ENCODE peak calls at places on chromosome 20, in four cellular contexts. B, T, I and V are unnamed samples.

GRCh38 chr20:48760403-48760889 is 67.4 kb downstream of the PREX1 start:
- DNase-seq in I (no peak), T (no peak), B (no peak), V (no peak)

GRCh38 chr20:60221593-60221992 is 263.4 kb downstream of the CDH26 start:
- DNase-seq in B (no peak), T (no peak), I (no peak), V (no peak)

GRCh38 chr20:8790442-8791074 is 278.3 kb upstream of the PLCB4 start:
- DNase-seq in B (peak), I (no peak), T (peak), V (no peak)

GRCh38 chr20:62977613-62978558 is 25.4 kb downstream of the SLC17A9 start:
- DNase-seq in I (no peak), T (peak), B (no peak), V (no peak)

GRCh38 chr20:38706482-38706881 is 17.8 kb upstream of the SLC32A1 start:
- DNase-seq in I (no peak), B (no peak), T (no peak), V (no peak)

GRCh38 chr20:45070932-45071632 is 29.8 kb downstream of the KCNS1 start:
- DNase-seq in I (peak), B (no peak), T (no peak), V (no peak)

GRCh38 chr20:35826361-35826760 is 54.5 kb downstream of the PHF20 start:
- DNase-seq in B (no peak), T (no peak), I (no peak), V (no peak)

GRCh38 chr20:63387917-63388316 is 26.8 kb upstream of the CHRNA4 start:
- DNase-seq in T (no peak), B (no peak), I (no peak), V (no peak)

GRCh38 chr20:10328897-10329255 is 105.1 kb downstream of the MKKS start:
- DNase-seq in I (no peak), T (no peak), B (no peak), V (no peak)

GRCh38 chr20:19531446-19531845 is 226.6 kb upstream of the RIN2 start:
- DNase-seq in I (no peak), T (no peak), B (no peak), V (no peak)

GRCh38 chr20:5688431-5688972 is 61.7 kb upstream of the SHLD1 start:
- DNase-seq in I (no peak), B (no peak), T (no peak), V (no peak)

GRCh38 chr20:14991023-14991422 is 653.6 kb upstream of the FLRT3 start:
- DNase-seq in T (no peak), I (peak), B (no peak), V (no peak)

GRCh38 chr20:36572701-36573102 is 695 bp upstream of the TGIF2 start:
- DNase-seq in I (no peak), B (no peak), T (peak), V (no peak)

GRCh38 chr20:37389844-37390275 is 43.9 kb downstream of the SRC start:
- DNase-seq in T (no peak), B (no peak), I (no peak), V (no peak)

GRCh38 chr20:51899674-51900073 is 97.4 kb upstream of the SALL4 start:
- DNase-seq in I (no peak), T (no peak), B (no peak), V (no peak)

GRCh38 chr20:37423545-37423944 is 77.6 kb downstream of the SRC start:
- DNase-seq in I (no peak), T (no peak), B (no peak), V (no peak)

GRCh38 chr20:45818239-45818638 is 5.8 kb downstream of the UBE2C start:
- DNase-seq in T (no peak), B (no peak), I (no peak), V (no peak)

GRCh38 chr20:59385461-59385860 is 85.0 kb downstream of the EDN3 start:
- DNase-seq in B (no peak), I (no peak), T (no peak), V (no peak)

GRCh38 chr20:34581341-34582189 is 23.0 kb downstream of the MAP1LC3A start:
- DNase-seq in I (peak), B (no peak), T (no peak), V (no peak)

GRCh38 chr20:56373942-56374341 is 15.2 kb downstream of the FAM210B start:
- DNase-seq in T (no peak), B (no peak), I (peak), V (peak)

GRCh38 chr20:47295921-47296426 is 60.5 kb downstream of the ZMYND8 start:
- DNase-seq in T (peak), B (no peak), I (no peak), V (no peak)

GRCh38 chr20:22370137-22370536 is 214.2 kb downstream of the FOXA2 start:
- DNase-seq in T (no peak), B (no peak), I (no peak), V (no peak)

GRCh38 chr20:22374678-22375590 is 209.4 kb downstream of the FOXA2 start:
- DNase-seq in I (no peak), T (no peak), B (no peak), V (no peak)

GRCh38 chr20:22374066-22374465 is 210.3 kb downstream of the FOXA2 start:
- DNase-seq in T (no peak), I (no peak), B (no peak), V (no peak)

GRCh38 chr20:22371843-22372242 is 212.5 kb downstream of the FOXA2 start:
- DNase-seq in I (no peak), B (no peak), T (no peak), V (no peak)

DNA sequence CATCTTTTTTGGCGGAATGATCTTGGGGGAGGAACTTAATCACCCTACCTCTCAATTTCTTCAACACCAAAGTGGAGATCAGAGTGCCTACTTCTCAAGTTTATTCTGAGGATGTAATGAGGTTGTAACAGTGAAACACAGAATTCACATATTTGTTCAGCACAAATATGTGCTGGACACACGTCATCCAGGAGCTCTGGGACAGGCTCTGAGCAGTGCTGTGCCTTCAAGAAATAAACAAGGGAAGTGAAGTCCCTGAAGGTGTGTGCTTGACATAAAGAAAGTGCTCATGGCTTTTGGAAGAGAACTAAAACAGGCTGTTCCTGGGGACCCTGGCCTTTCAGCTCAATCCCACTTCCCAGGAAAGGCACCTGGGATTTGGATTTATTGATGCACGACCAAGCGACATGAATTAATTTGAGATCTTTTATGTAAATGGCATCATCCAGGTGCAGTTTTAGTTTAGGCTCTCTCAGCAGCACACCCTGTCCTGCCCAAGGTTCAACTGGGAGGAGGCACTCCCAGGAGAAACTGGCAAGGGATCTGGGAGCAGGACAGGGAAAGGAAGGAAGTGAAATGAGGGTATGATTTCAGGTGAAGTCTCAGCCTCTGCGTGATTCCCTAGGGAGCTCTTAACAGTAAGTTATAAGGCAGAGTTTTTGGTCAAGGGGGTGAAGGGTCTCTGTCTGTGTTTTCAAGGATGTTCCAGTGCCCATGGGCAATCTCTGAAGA is 211.0 kb downstream of the FOXA2 start:
- DNase-seq in B (no peak), T (no peak), I (no peak), V (no peak)
- TF ChIP-seq CTCF in B (no peak), T (no peak), I (no peak), V (no peak)

DNA sequence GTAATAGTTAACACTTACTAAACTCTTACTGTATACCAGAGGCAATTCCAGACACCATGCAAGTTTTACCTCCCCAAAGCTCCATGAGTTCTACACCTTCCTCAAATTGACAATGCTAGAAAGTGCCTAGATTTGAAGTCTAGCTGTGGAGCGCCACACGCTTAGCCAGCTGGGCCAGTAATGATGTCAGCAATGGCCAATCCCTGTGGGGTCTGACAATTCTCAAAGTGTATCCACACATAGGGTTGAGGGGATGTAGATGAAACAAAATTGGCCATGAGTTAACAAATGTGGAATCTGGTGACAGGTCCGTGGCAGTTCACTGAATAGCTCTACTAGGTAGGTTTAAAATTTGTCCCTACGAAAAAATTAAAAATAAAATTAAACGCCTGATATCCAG is 1.3 kb downstream of the ZNF343 start:
- DNase-seq in I (no peak), B (no peak), T (no peak), V (no peak)
- H3K4me3 ChIP-seq in I (peak), B (peak), T (no peak), V (peak)

DNA sequence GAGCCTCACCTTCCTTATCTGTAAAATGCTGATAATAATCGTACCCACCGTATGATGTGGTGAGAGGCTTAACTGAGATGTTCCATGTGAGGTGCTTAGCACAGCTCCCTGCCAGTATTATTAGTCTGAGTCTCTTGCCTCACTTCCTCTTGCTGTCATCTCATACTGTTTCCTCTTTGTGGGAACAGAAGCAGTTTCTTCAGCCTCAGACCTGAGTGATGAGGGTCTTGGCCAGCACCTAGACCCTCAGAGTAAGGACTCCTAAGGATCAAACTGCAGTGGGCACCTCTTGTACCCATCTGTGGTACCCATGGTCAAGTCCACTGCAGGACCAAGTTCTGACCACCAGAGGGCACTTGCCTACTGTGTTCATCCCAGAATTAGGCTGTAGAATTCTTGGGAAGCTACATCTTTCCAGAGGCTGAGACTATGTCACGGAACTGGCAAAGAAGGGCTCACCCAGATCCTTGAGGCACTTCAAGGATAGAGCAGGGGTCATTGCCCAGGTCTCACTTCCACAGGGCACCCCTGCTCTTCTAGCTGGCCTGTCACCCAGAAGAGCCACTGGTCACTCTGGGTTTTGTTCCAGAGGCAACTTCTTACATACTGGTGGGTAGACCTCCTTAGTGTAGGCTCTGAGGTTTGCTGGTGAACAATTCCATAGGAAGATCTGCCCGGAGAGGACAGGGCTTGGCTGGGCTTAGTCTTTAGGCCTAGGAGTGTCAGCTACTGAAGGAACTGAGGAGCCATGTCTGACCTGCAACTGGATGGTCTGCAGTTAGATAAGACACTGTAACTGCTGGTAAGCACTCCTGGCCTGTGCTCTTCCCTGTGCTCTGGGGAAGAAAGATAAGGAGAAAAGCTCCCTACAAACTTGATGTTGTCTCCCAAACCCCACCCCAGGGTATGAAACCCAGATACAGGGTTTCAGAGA is 20.6 kb upstream of the SGK2 start:
- DNase-seq in I (peak), B (peak), T (peak), V (peak)
- TF ChIP-seq CTCF in I (peak), B (peak), T (peak), V (peak)

GRCh38 chr20:32010666-32011065 is 428 bp downstream of the CCM2L start:
- DNase-seq in T (no peak), I (no peak), B (no peak), V (no peak)
- H3K4me3 ChIP-seq in T (no peak), I (no peak), B (no peak), V (no peak)

DNA sequence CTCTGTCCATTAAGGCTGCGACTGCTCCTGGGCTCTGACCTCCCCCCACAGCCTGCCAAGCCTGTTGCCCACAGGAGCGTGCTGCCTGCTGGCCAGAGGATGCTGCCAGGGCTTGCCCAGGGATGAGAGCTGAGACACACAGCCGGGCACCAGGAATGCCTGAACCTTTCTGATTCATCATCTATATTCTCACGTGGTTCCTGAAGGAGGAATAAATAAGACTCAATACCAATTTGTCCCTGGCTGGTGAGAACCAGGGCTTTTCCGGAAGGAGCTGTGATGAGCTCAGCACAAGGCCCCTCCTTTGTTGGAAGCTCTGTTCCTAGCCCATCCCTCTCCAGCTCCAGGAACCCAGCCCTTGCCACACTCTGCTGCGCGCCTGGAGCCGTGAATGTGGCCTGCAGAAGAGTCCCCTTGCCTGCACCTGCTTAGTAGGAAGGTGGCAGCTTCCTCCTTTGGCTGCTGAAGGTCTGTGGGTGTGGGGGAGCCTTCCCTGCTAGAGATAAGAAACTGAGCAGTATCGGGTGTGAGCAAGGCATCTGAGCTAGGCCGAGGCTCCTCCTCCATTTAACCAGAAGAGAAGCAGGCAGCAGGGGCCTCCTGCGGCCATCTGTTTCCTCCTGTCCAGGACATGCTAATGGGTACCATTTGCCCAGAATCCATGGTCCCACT is 37.9 kb downstream of the SYNDIG1 start:
- DNase-seq in T (no peak), I (no peak), B (no peak), V (no peak)
- TF ChIP-seq CTCF in T (no peak), I (no peak), B (no peak), V (no peak)

DNA sequence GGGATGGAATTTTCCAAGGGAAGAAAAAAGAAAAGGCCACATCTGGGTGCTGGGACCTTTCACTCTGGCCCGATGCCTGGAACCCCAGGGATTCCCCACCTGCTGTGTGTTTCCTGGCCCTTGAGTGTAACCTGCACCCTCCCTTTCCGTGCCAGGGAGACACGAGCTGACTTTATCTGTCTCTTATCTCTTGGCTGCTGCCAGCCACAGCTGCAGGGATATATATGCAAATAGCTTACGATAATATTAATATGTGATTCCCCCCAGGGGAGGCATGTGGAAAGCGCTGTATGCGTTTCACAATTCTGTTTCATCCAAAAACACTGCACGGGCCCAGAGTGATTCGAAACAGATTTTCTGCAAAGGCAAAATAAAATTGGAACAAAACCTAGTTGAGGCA is 1.5 kb downstream of the RIPOR3 start:
- DNase-seq in T (peak), I (peak), B (no peak), V (no peak)
- H3K4me3 ChIP-seq in T (no peak), I (peak), B (peak), V (peak)

GRCh38 chr20:50790651-50791277 is 4.1 kb upstream of the BCAS4 start:
- DNase-seq in T (peak), I (peak), B (peak), V (peak)
- TF ChIP-seq CTCF in T (peak), I (peak), B (peak), V (peak)

GRCh38 chr20:21522479-21523397 is 8.9 kb upstream of the NKX2-2 start:
- DNase-seq in I (no peak), T (peak), B (no peak), V (no peak)
- H3K4me3 ChIP-seq in I (no peak), T (no peak), B (no peak), V (no peak)

DNA sequence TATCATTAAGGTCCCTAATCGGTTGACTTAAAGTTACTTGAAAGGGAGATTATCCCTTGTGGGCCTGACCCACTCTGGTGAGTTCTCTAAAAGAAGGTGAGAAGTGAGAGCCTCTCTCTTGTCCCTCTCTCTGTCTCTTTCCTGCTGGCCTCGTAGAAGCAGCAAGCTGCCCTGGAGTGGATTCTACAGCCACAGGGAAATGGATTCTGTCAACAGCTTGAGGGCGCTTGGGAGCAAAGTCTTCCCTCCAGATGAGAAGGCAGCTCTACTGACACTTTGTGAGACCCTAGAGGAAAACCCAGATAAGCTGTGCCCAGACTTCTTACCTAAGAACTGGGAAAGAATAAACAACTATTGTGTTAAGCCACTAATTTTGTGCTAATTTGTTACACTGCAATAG is 40.0 kb downstream of the ANKRD60 start:
- DNase-seq in B (no peak), T (no peak), I (no peak), V (no peak)
- TF ChIP-seq CTCF in B (no peak), T (no peak), I (no peak), V (no peak)